ENCODE peak calls at places on chromosomes 13 and 19, in seven cellular contexts. P is KG1; X is sigmoid colon; T is HCT116; E is activated naive CD4-positive, alpha-beta T cell treated with anti-CD3 and anti-CD28 coated beads for 36 hours; G is EH; S is NCI-H774. J is an unnamed sample.

GRCh38 chr13:111143875-111144540 is 28.9 kb downstream of the ARHGEF7 start:
- DNase-seq in P (no peak), X (no peak), T (no peak), E (no peak), G (peak; percentile 74), S (no peak), J (no peak)

GRCh38 chr19:42555801-42556200 is 27.5 kb upstream of the CEACAM1 start:
- DNase-seq in P (peak; percentile 53), X (no peak), T (no peak), E (no peak), G (no peak), S (no peak), J (no peak)

GRCh38 chr13:26558912-26559485 is 1.5 kb downstream of the WASF3 start:
- DNase-seq in P (no peak), X (no peak), T (no peak), E (no peak), G (peak; percentile 18), S (no peak), J (no peak)

GRCh38 chr13:99380921-99381645 is 73.9 kb upstream of the GPR183 start:
- DNase-seq in P (no peak), X (peak; percentile 48), T (no peak), E (peak; percentile 91), G (no peak), S (no peak), J (no peak)

GRCh38 chr13:99269627-99270252 is 11.6 kb upstream of the GPR18 start:
- DNase-seq in P (no peak), X (no peak), T (peak; percentile 38), E (peak; percentile 44), G (peak; percentile 69), S (no peak), J (peak; percentile 76)

GRCh38 chr13:69980799-69981198 is 126.8 kb upstream of the ATXN8OS start:
- DNase-seq in P (no peak), X (no peak), T (no peak), E (no peak), G (no peak), S (no peak), J (no peak)

GRCh38 chr13:46896346-46897138 is at the start of gene HTR2A:
- DNase-seq in P (no peak), X (peak; percentile 66), T (no peak), E (peak; percentile 9), G (peak; percentile 28), S (no peak), J (peak; percentile 18)

GRCh38 chr13:97359181-97360057 is 74.5 kb upstream of the RAP2A start:
- DNase-seq in P (peak; percentile 11), X (peak; percentile 84), T (peak; percentile 44), E (peak; percentile 60), G (peak; percentile 78), S (peak; percentile 47), J (peak; percentile 89)

GRCh38 chr13:18233783-18234299 is 947.8 kb downstream of the TUBA3C start:
- DNase-seq in P (no peak), X (no peak), T (no peak), E (no peak), G (no peak), S (no peak), J (no peak)

GRCh38 chr13:24353736-24354135 is 44.4 kb downstream of the C1QTNF9 start:
- DNase-seq in P (no peak), X (no peak), T (no peak), E (no peak), G (no peak), S (no peak), J (no peak)

GRCh38 chr19:51637362-51637978 is 7.3 kb upstream of the SIGLEC5 start:
- DNase-seq in P (no peak), X (no peak), T (no peak), E (no peak), G (no peak), S (no peak), J (no peak)

GRCh38 chr13:98978280-98978679 is 416 bp upstream of the DOCK9 start:
- DNase-seq in P (no peak), X (no peak), T (peak; percentile 15), E (no peak), G (peak; percentile 84), S (no peak), J (peak; percentile 97)

GRCh38 chr19:35206379-35206778 is 22.2 kb downstream of the FAM187B start:
- DNase-seq in P (no peak), X (no peak), T (no peak), E (peak; percentile 65), G (no peak), S (no peak), J (no peak)

GRCh38 chr13:61286148-61286745 is 129.4 kb downstream of the PCDH20 start:
- DNase-seq in P (peak; percentile 5), X (no peak), T (peak; percentile 16), E (no peak), G (no peak), S (no peak), J (no peak)

GRCh38 chr13:28220166-28220565 is 81.8 kb downstream of the PAN3 start:
- DNase-seq in P (no peak), X (no peak), T (no peak), E (no peak), G (peak; percentile 27), S (no peak), J (peak; percentile 87)

GRCh38 chr13:41467546-41467945 is 10.2 kb downstream of the RGCC start:
- DNase-seq in P (no peak), X (no peak), T (no peak), E (no peak), G (no peak), S (no peak), J (no peak)

GRCh38 chr19:10672529-10673150 is 18.5 kb downstream of the ILF3 start:
- DNase-seq in P (no peak), X (no peak), T (no peak), E (no peak), G (no peak), S (no peak), J (peak; percentile 45)

GRCh38 chr13:20006206-20006605 is 47.7 kb downstream of the ZMYM2 start:
- DNase-seq in P (no peak), X (no peak), T (no peak), E (no peak), G (peak; percentile 66), S (no peak), J (peak; percentile 77)

GRCh38 chr13:48573213-48573612 is 40.3 kb upstream of the RCBTB2 start:
- DNase-seq in P (no peak), X (no peak), T (no peak), E (no peak), G (no peak), S (no peak), J (no peak)

GRCh38 chr13:28872427-28873176 is 52.5 kb downstream of the MTUS2 start:
- DNase-seq in P (no peak), X (no peak), T (no peak), E (no peak), G (no peak), S (no peak), J (no peak)

GRCh38 chr19:45677351-45678230 is 9.6 kb downstream of the GIPR start:
- DNase-seq in P (no peak), X (no peak), T (peak; percentile 99), E (peak; percentile 97), G (peak; percentile 87), S (peak; percentile 94), J (peak; percentile 96)

GRCh38 chr19:49437231-49437630 is 4.1 kb downstream of the SLC17A7 start:
- DNase-seq in P (no peak), X (no peak), T (no peak), E (no peak), G (no peak), S (no peak), J (no peak)

GRCh38 chr19:15666883-15667282 is 6.0 kb upstream of the CYP4F12 start:
- DNase-seq in P (no peak), X (no peak), T (no peak), E (no peak), G (no peak), S (no peak), J (no peak)

GRCh38 chr19:58252102-58252685 is 23.5 kb downstream of the ZNF544 start:
- DNase-seq in P (no peak), X (no peak), T (no peak), E (no peak), G (no peak), S (no peak), J (no peak)

GRCh38 chr13:110705356-110705825 is 525 bp downstream of the CARS2 start:
- DNase-seq in P (no peak), X (no peak), T (no peak), E (no peak), G (no peak), S (no peak), J (no peak)

GRCh38 chr19:1655992-1656608 is 3.7 kb upstream of the TCF3 start:
- DNase-seq in P (no peak), X (no peak), T (no peak), E (no peak), G (no peak), S (no peak), J (no peak)

GRCh38 chr19:53246498-53246897 is 8.2 kb downstream of the ZNF677 start:
- DNase-seq in P (no peak), X (no peak), T (no peak), E (no peak), G (no peak), S (no peak), J (no peak)

GRCh38 chr13:105971720-105972119 is 563.7 kb downstream of the EFNB2 start:
- DNase-seq in P (no peak), X (no peak), T (no peak), E (no peak), G (peak; percentile 11), S (no peak), J (no peak)

GRCh38 chr19:39196860-39197562 is at the start of gene NCCRP1:
- DNase-seq in P (no peak), X (no peak), T (no peak), E (peak; percentile 21), G (no peak), S (no peak), J (no peak)

GRCh38 chr13:95643471-95643813 is 1.1 kb downstream of the DZIP1 start:
- DNase-seq in P (no peak), X (no peak), T (no peak), E (no peak), G (peak; percentile 55), S (no peak), J (peak; percentile 58)

GRCh38 chr13:111363591-111363990 is 43.1 kb downstream of the TEX29 start:
- DNase-seq in P (no peak), X (no peak), T (no peak), E (no peak), G (no peak), S (no peak), J (no peak)

J was measured in iris pigment epithelial cell.